ENCODE peak calls at places on chromosome 17, in nine cellular contexts. G is OCI-LY7; A is activated effector memory CD4-positive, alpha-beta T cell treated with anti-CD3 and anti-CD28 coated beads, Interleukin-2, amount 50 U/mL, for 16 hours; S is GM10248; R is cardiac fibroblast; X is BE2C; J is HFFc6; O is body of pancreas; K is stimulated activated CD8-positive, alpha-beta memory T cell treated with anti-CD3 and anti-CD28 coated beads, Interleukin-15, amount 100 ng/mL, for 24 hours. I is an unnamed sample.
A peak's percentile ranks its signal among the peaks of the same experiment; 100 is the strongest.

GRCh38 chr17:353213-353837 is 718 bp upstream of the RPH3AL start:
- DNase-seq in O (no peak), J (no peak), R (no peak), A (peak; percentile 33), K (no peak), X (no peak), S (no peak), G (no peak), I (no peak)

GRCh38 chr17:6496636-6497441 is 52.6 kb downstream of the PIMREG start:
- DNase-seq in X (no peak), K (no peak), J (no peak), O (no peak), R (no peak), S (no peak), G (peak; percentile 59), A (no peak), I (peak; percentile 43)

GRCh38 chr17:81075307-81075706 is 40.4 kb downstream of the BAIAP2 start:
- DNase-seq in O (no peak), K (no peak), J (no peak), G (no peak), X (no peak), R (no peak), S (no peak), A (no peak), I (peak; percentile 93)

GRCh38 chr17:81529437-81529803 is 1.2 kb downstream of the FSCN2 start:
- DNase-seq in J (no peak), G (no peak), S (no peak), O (no peak), R (no peak), X (no peak), K (no peak), A (no peak), I (no peak)

GRCh38 chr17:411416-412120 is 59.0 kb upstream of the RPH3AL start:
- DNase-seq in K (no peak), O (no peak), S (no peak), G (no peak), X (no peak), A (no peak), R (no peak), J (no peak), I (no peak)

GRCh38 chr17:64400644-64401043 is 10.0 kb upstream of the PECAM1 start:
- DNase-seq in S (no peak), A (no peak), G (no peak), R (no peak), O (no peak), X (no peak), J (no peak), K (no peak), I (no peak)

GRCh38 chr17:51119415-51120356 is 982 bp downstream of the SPAG9 start:
- DNase-seq in J (peak; percentile 10), R (peak; percentile 49), A (peak; percentile 79), X (peak; percentile 52), G (peak; percentile 75), S (peak; percentile 43), K (peak; percentile 6), O (peak; percentile 65), I (peak; percentile 59)

GRCh38 chr17:850086-850827 is 68.1 kb downstream of the MRM3 start:
- DNase-seq in O (peak; percentile 56), J (no peak), G (no peak), A (no peak), X (no peak), K (no peak), S (no peak), R (no peak), I (no peak)

GRCh38 chr17:63694974-63695773 is 4.8 kb downstream of the LIMD2 start:
- DNase-seq in X (no peak), J (no peak), O (no peak), A (no peak), R (no peak), S (peak; percentile 53), G (peak; percentile 32), K (no peak), I (no peak)

GRCh38 chr17:75672011-75672410 is 4.9 kb downstream of the SAP30BP start:
- DNase-seq in X (no peak), K (no peak), S (no peak), R (no peak), G (no peak), J (no peak), A (no peak), O (no peak), I (no peak)

GRCh38 chr17:40306395-40306794 is 2.6 kb upstream of the RARA start:
- DNase-seq in A (no peak), S (no peak), K (no peak), R (no peak), X (no peak), J (no peak), O (no peak), G (no peak), I (no peak)

GRCh38 chr17:81804559-81805399 is 829 bp downstream of the GCGR start:
- DNase-seq in R (no peak), S (no peak), G (no peak), K (no peak), A (no peak), J (no peak), X (no peak), O (peak; percentile 54), I (no peak)

GRCh38 chr17:40646791-40647548 is 648 bp downstream of the SMARCE1 start:
- DNase-seq in J (peak; percentile 1), S (peak; percentile 60), R (peak; percentile 17), O (no peak), A (no peak), G (peak; percentile 73), K (no peak), X (peak; percentile 36), I (peak; percentile 50)

GRCh38 chr17:19948100-19948943 is 29.3 kb downstream of the AKAP10 start:
- DNase-seq in G (no peak), R (peak; percentile 7), A (no peak), K (no peak), X (no peak), O (no peak), J (no peak), S (no peak), I (no peak)

GRCh38 chr17:81397314-81398169 is 2.3 kb downstream of the BAHCC1 start:
- DNase-seq in X (peak; percentile 78), K (no peak), A (no peak), J (peak; percentile 52), S (no peak), O (peak; percentile 64), G (no peak), R (peak; percentile 78), I (peak; percentile 63)

GRCh38 chr17:77698903-77699615 is 259.4 kb upstream of the TNRC6C start:
- DNase-seq in A (peak; percentile 25), R (no peak), X (no peak), O (no peak), G (no peak), S (no peak), K (no peak), J (no peak), I (no peak)

GRCh38 chr17:55873017-55873758 is 122.3 kb downstream of the PCTP start:
- DNase-seq in J (no peak), A (no peak), K (no peak), S (no peak), X (no peak), R (no peak), G (no peak), O (no peak), I (no peak)